ENCODE peak calls at places on chromosomes 4 and X, in four cellular contexts. J is GM12878, X is K562, F is H1. M is an unnamed sample.
A peak's percentile ranks its signal among the peaks of the same experiment; 100 is the strongest.

GRCh38 chrX:111444881-111445280 is 32.9 kb upstream of the DCX start:
- DNase-seq in F (no peak), J (no peak), X (no peak), M (no peak)

GRCh38 chrX:112844250-112844649 is 3.6 kb upstream of the AMOT start:
- DNase-seq in F (no peak), X (no peak), J (no peak), M (no peak)

GRCh38 chrX:123924181-123924580 is 37.3 kb upstream of the STAG2 start:
- DNase-seq in X (no peak), F (no peak), J (no peak), M (no peak)

GRCh38 chrX:149837639-149838038 is 43.3 kb upstream of the MAGEA8 start:
- DNase-seq in J (peak; percentile 21), X (no peak), F (no peak), M (no peak)

GRCh38 chr4:186723207-186724047 is at the start of gene FAT1:
- DNase-seq in J (no peak), F (peak; percentile 77), X (peak; percentile 82), M (peak; percentile 38)

GRCh38 chrX:19791562-19791961 is 95.8 kb downstream of the SH3KBP1 start:
- DNase-seq in X (no peak), F (no peak), J (no peak), M (no peak)

GRCh38 chr4:107711831-107712230 is 8.2 kb downstream of the PAPSS1 start:
- DNase-seq in X (no peak), F (no peak), J (no peak), M (no peak)

GRCh38 chrX:84729809-84730208 is 227.6 kb upstream of the HDX start:
- DNase-seq in X (peak; percentile 16), J (peak; percentile 5), F (no peak), M (peak; percentile 5)

GRCh38 chr4:4919926-4920325 is 60.5 kb downstream of the MSX1 start:
- DNase-seq in F (no peak), X (no peak), J (no peak), M (no peak)

GRCh38 chrX:107676559-107677378 is 48.5 kb downstream of the PRPS1 start:
- DNase-seq in F (no peak), X (peak; percentile 86), J (no peak), M (no peak)

GRCh38 chr4:174318829-174319764 is 35.4 kb downstream of the CEP44 start:
- DNase-seq in J (no peak), X (peak; percentile 54), F (no peak), M (peak; percentile 31)

GRCh38 chr4:152399246-152399645 is 136.6 kb downstream of the FBXW7 start:
- DNase-seq in F (no peak), X (no peak), J (peak; percentile 28), M (no peak)

GRCh38 chr4:77501851-77502250 is 103.8 kb upstream of the CXCL13 start:
- DNase-seq in J (no peak), F (no peak), X (no peak), M (no peak)

GRCh38 chrX:46200423-46200822 is 344.8 kb downstream of the ZNF674 start:
- DNase-seq in F (no peak), J (no peak), X (no peak), M (no peak)

GRCh38 chr4:104592894-104593470 is 98.3 kb upstream of the CXXC4 start:
- DNase-seq in J (no peak), X (no peak), F (no peak), M (no peak)

GRCh38 chrX:20412871-20413486 is 146.3 kb upstream of the RPS6KA3 start:
- DNase-seq in J (no peak), F (no peak), X (no peak), M (no peak)

GRCh38 chrX:20653070-20653469 is 386.4 kb upstream of the RPS6KA3 start:
- DNase-seq in X (no peak), F (no peak), J (no peak), M (no peak)

GRCh38 chr4:8191136-8191747 is 7.8 kb upstream of the SH3TC1 start:
- DNase-seq in J (peak; percentile 44), F (no peak), X (peak; percentile 73), M (peak; percentile 33)

GRCh38 chr4:147732516-147733193 is 767 bp downstream of the ARHGAP10 start:
- DNase-seq in J (no peak), F (peak; percentile 63), X (no peak), M (no peak)

GRCh38 chr4:189840356-189840755 is 100.3 kb upstream of the FRG1 start:
- DNase-seq in J (no peak), X (no peak), F (no peak), M (no peak)

DNA sequence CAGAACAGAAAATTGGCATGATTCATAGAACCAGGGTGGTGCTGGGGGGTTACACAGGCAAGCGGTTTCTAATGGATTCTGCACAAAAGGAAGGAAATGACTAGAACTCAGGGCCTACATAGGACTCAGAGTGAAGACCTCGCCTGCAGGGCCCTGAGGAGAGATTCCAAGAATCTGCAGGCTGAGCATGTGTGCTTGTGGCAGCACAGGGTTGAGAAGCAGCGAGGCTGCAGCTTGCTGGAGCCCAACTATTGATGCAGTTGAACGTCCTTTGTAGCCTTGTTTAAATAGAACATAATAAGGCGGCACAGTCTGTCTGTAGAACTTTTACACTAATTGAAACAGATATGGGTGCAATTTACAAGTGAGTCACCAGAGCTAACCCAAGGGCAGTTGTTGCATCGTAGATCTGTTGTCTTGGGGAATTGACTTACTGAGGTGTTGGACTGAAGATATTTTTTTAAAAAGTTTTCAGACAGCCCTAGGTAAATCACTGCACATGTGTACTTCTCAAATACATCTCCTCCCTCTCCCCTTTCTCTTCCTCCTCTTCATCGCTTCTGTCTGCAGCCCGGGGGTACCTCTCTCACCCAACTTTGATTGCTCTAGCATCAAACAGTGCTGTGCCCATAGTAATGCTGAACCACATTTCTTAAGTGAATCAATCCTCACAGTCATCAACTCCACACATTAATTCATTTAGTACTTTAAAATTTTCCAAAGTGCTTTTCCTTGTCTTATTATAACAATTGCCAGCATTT is 58.3 kb downstream of the RHOH start:
- DNase-seq in J (no peak), F (no peak), X (no peak), M (peak; percentile 9)
- TF ChIP-seq CBX5 in J (no peak), F (no peak), X (no peak), M (no peak)

GRCh38 chr4:153804742-153805141 is 15.9 kb upstream of the SFRP2 start:
- DNase-seq in X (no peak), F (no peak), J (no peak), M (no peak)

GRCh38 chr4:153809916-153810810 is 21.3 kb upstream of the SFRP2 start:
- DNase-seq in F (no peak), J (no peak), X (no peak), M (no peak)

GRCh38 chr4:153808175-153808574 is 19.3 kb upstream of the SFRP2 start:
- DNase-seq in J (no peak), F (no peak), X (no peak), M (no peak)

GRCh38 chr4:153806073-153806472 is 17.2 kb upstream of the SFRP2 start:
- DNase-seq in F (no peak), J (no peak), X (no peak), M (no peak)

DNA sequence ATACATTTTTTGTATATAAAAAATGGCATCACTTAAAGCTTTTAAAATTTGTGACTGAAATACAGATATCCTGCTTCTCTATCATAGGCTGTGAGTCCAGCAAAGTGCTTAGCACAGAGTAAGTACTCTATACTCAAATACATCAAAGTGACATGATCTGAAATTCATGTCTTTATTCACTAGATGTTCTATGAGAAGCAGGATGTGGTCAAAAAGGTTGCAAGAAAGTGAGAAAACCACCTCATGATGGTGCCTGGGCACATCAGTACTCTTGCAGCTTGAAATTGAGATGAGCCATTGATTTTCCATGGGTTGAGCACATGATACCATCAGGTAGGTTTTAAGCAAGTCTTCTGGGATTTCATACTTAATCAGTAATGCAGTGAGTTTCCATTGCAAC is 20.4 kb upstream of the SFRP2 start:
- DNase-seq in J (peak; percentile 17), F (no peak), X (no peak), M (no peak)
- TF ChIP-seq CBX5 in J (no peak), F (no peak), X (no peak), M (no peak)

DNA sequence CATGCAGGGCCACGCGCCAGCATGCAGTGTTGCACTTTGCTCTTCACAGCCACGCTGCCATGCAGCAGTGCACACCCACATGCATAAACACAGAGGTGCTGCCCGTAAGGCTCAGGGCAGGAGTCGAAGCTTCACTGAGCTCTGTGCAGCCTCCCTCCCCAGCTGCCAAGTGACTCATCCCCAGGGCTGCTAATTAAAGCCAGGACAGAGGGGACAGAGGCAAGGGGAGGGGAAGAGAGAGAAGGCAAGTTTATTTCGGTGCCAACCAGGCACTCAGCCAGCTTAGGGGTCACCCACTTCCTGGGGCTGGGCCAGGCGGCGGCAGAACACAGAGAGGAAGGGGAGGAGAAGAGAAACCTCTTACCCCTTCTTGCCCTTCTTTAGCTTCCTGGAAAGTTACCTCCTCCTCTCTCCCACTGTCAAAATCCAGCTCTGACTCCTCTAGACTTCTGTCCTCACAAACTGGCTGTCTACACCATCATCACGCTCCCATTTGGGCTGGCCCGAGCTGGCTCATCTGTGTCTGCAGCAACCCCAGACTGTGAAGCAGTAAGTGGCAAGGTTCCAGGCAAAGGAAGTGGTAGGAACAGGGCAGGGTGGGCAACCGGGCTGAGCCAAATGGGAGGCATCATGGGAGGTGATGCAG is 6.2 kb upstream of the IQSEC2 start:
- DNase-seq in X (no peak), F (no peak), J (peak; percentile 11), M (no peak)
- TF ChIP-seq CBX5 in X (no peak), F (no peak), J (no peak), M (no peak)

GRCh38 chr4:139458543-139458942 is 4.6 kb downstream of the RAB33B start:
- DNase-seq in J (no peak), F (no peak), X (no peak), M (no peak)

GRCh38 chr4:139461022-139461421 is 7.1 kb downstream of the RAB33B start:
- DNase-seq in F (peak; percentile 67), X (no peak), J (no peak), M (no peak)

GRCh38 chr4:139460565-139460964 is 6.6 kb downstream of the RAB33B start:
- DNase-seq in J (no peak), X (no peak), F (peak; percentile 41), M (no peak)

GRCh38 chr4:139457318-139457717 is 3.4 kb downstream of the RAB33B start:
- DNase-seq in F (no peak), X (no peak), J (no peak), M (no peak)

GRCh38 chr4:139458999-139459398 is 5.1 kb downstream of the RAB33B start:
- DNase-seq in F (peak; percentile 30), J (no peak), X (no peak), M (peak; percentile 48)
- TF ChIP-seq CBX5 in F (no peak), J (no peak), X (no peak), M (no peak)